ENCODE peak calls at places on chromosome 4, in five cellular contexts. V, K, F, E and A are unnamed samples.

GRCh38 chr4:122712782-122713181 is 19.7 kb upstream of the BBS12 start:
- DNase-seq in V (no peak), K (no peak), F (no peak), E (peak), A (no peak)

GRCh38 chr4:77800483-77801259 is 18.5 kb downstream of the CNOT6L start:
- DNase-seq in V (no peak), K (no peak), F (no peak), E (peak), A (no peak)

GRCh38 chr4:146124023-146124680 is 51.4 kb upstream of the LSM6 start:
- DNase-seq in V (no peak), K (no peak), F (no peak), E (no peak), A (no peak)

GRCh38 chr4:137534516-137534915 is 2.2 kb upstream of the PCDH18 start:
- DNase-seq in V (no peak), K (no peak), F (no peak), E (no peak), A (no peak)

GRCh38 chr4:47838445-47838844 is 578 bp upstream of the CORIN start:
- DNase-seq in V (no peak), K (no peak), F (no peak), E (no peak), A (no peak)

GRCh38 chr4:66489783-66490452 is 819.6 kb upstream of the EPHA5 start:
- DNase-seq in V (no peak), K (no peak), F (no peak), E (peak), A (no peak)

GRCh38 chr4:39043058-39043696 is 11.0 kb upstream of the TMEM156 start:
- DNase-seq in V (no peak), K (no peak), F (no peak), E (peak), A (no peak)

GRCh38 chr4:7691061-7691460 is 248.6 kb downstream of the AFAP1 start:
- DNase-seq in V (no peak), K (no peak), F (no peak), E (no peak), A (no peak)

GRCh38 chr4:7978489-7978888 is 38.8 kb upstream of the AFAP1 start:
- DNase-seq in V (no peak), K (no peak), F (no peak), E (no peak), A (no peak)

GRCh38 chr4:119038465-119038864 is 97.2 kb upstream of the MYOZ2 start:
- DNase-seq in V (no peak), K (no peak), F (no peak), E (peak), A (no peak)

GRCh38 chr4:185183622-185184281 is 20.0 kb downstream of the CFAP97 start:
- DNase-seq in V (peak), K (peak), F (peak), E (peak), A (peak)

GRCh38 chr4:170005472-170005871 is 20.7 kb downstream of the MFAP3L start:
- DNase-seq in V (no peak), K (no peak), F (no peak), E (no peak), A (no peak)

GRCh38 chr4:159052315-159052714 is 50.6 kb upstream of the RAPGEF2 start:
- DNase-seq in V (no peak), K (no peak), F (no peak), E (no peak), A (no peak)

GRCh38 chr4:141853091-141853734 is 216.8 kb downstream of the IL15 start:
- DNase-seq in V (no peak), K (no peak), F (no peak), E (no peak), A (no peak)

GRCh38 chr4:15765910-15766703 is 12.0 kb upstream of the CD38 start:
- DNase-seq in V (peak), K (peak), F (no peak), E (no peak), A (no peak)

GRCh38 chr4:165760182-165760581 is 112.9 kb upstream of the TLL1 start:
- DNase-seq in V (no peak), K (no peak), F (no peak), E (no peak), A (no peak)